ENCODE peak calls at places on chromosome 15, in five cellular contexts. Q is DND-41; E is body of pancreas; C is effector memory CD4-positive, alpha-beta T cell; M is IMR-90. H is an unnamed sample.

GRCh38 chr15:46410681-46411080 is 775.9 kb downstream of the SQOR start:
- DNase-seq in Q (no peak), E (no peak), C (no peak), M (no peak), H (no peak)

GRCh38 chr15:85759391-85759790 is 35.3 kb downstream of the KLHL25 start:
- DNase-seq in Q (no peak), E (no peak), C (no peak), M (no peak), H (no peak)

GRCh38 chr15:82647045-82647834 is at the start of gene CPEB1:
- DNase-seq in Q (no peak), E (peak; percentile 43), C (no peak), M (peak; percentile 30), H (no peak)

GRCh38 chr15:92681141-92681622 is 25.6 kb upstream of the FAM174B start:
- DNase-seq in Q (no peak), E (no peak), C (no peak), M (peak; percentile 56), H (no peak)

GRCh38 chr15:35886765-35887164 is 340.8 kb upstream of the DPH6 start:
- DNase-seq in Q (no peak), E (no peak), C (no peak), M (peak; percentile 62), H (no peak)

GRCh38 chr15:58313304-58313703 is 118.5 kb upstream of the LIPC start:
- DNase-seq in Q (no peak), E (no peak), C (no peak), M (no peak), H (no peak)

GRCh38 chr15:96693990-96694517 is 363.6 kb downstream of the NR2F2 start:
- DNase-seq in Q (no peak), E (no peak), C (no peak), M (no peak), H (no peak)

GRCh38 chr15:25679964-25680658 is 183.0 kb downstream of the ATP10A start:
- DNase-seq in Q (no peak), E (no peak), C (no peak), M (no peak), H (no peak)

GRCh38 chr15:54482251-54482650 is 504.0 kb downstream of the UNC13C start:
- DNase-seq in Q (no peak), E (no peak), C (no peak), M (no peak), H (no peak)

GRCh38 chr15:55820043-55820442 is 77.1 kb upstream of the PRTG start:
- DNase-seq in Q (no peak), E (no peak), C (no peak), M (no peak), H (no peak)

GRCh38 chr15:73996939-73997338 is 2.4 kb downstream of the PML start:
- DNase-seq in Q (peak; percentile 56), E (no peak), C (peak; percentile 23), M (no peak), H (peak; percentile 72)

GRCh38 chr15:101440846-101441590 is 48.5 kb downstream of the PCSK6 start:
- DNase-seq in Q (no peak), E (no peak), C (no peak), M (no peak), H (no peak)

GRCh38 chr15:60074181-60074885 is 70.2 kb downstream of the FOXB1 start:
- DNase-seq in Q (no peak), E (no peak), C (no peak), M (peak; percentile 18), H (no peak)

GRCh38 chr15:81531971-81532370 is 158.0 kb upstream of the TMC3 start:
- DNase-seq in Q (no peak), E (no peak), C (no peak), M (peak; percentile 8), H (no peak)

GRCh38 chr15:68389936-68390790 is 41.8 kb downstream of the ITGA11 start:
- DNase-seq in Q (no peak), E (no peak), C (no peak), M (peak; percentile 74), H (no peak)

GRCh38 chr15:82045179-82045891 is 483 bp downstream of the MEX3B start:
- DNase-seq in Q (peak; percentile 32), E (peak; percentile 17), C (no peak), M (peak; percentile 54), H (peak; percentile 29)

GRCh38 chr15:57217716-57218598 is 158.3 kb upstream of the CGNL1 start:
- DNase-seq in Q (peak; percentile 40), E (no peak), C (no peak), M (no peak), H (no peak)

GRCh38 chr15:70036585-70037343 is 61.0 kb downstream of the TLE3 start:
- DNase-seq in Q (no peak), E (no peak), C (no peak), M (no peak), H (peak; percentile 76)

GRCh38 chr15:81962438-81962837 is 83.4 kb downstream of the MEX3B start:
- DNase-seq in Q (no peak), E (no peak), C (no peak), M (no peak), H (no peak)

GRCh38 chr15:64536244-64536836 is 76.0 kb downstream of the ZNF609 start:
- DNase-seq in Q (peak; percentile 33), E (no peak), C (no peak), M (peak; percentile 92), H (no peak)

GRCh38 chr15:62797171-62797570 is 245.4 kb upstream of the TPM1 start:
- DNase-seq in Q (no peak), E (no peak), C (no peak), M (no peak), H (no peak)

GRCh38 chr15:93057618-93058017 is 31.4 kb downstream of the RGMA start:
- DNase-seq in Q (no peak), E (no peak), C (no peak), M (no peak), H (no peak)

GRCh38 chr15:69265347-69265955 is 33.3 kb upstream of the PAQR5 start:
- DNase-seq in Q (no peak), E (no peak), C (no peak), M (peak; percentile 17), H (peak; percentile 47)

GRCh38 chr15:56948766-56949105 is 30.3 kb downstream of the TCF12 start:
- DNase-seq in Q (no peak), E (no peak), C (no peak), M (peak; percentile 45), H (no peak)

GRCh38 chr15:91572110-91572509 is 281.4 kb upstream of the SLCO3A1 start:
- DNase-seq in Q (no peak), E (no peak), C (no peak), M (peak; percentile 15), H (no peak)

GRCh38 chr15:73318463-73319351 is 50.1 kb downstream of the HCN4 start:
- DNase-seq in Q (no peak), E (no peak), C (no peak), M (no peak), H (peak; percentile 21)

GRCh38 chr15:51099185-51099584 is 4.5 kb upstream of the TNFAIP8L3 start:
- DNase-seq in Q (no peak), E (no peak), C (no peak), M (no peak), H (no peak)

GRCh38 chr15:99454941-99455795 is 110.6 kb upstream of the MEF2A start:
- DNase-seq in Q (no peak), E (peak; percentile 55), C (no peak), M (peak; percentile 98), H (no peak)

GRCh38 chr15:39030291-39031070 is 465.9 kb upstream of the RASGRP1 start:
- DNase-seq in Q (no peak), E (no peak), C (no peak), M (peak; percentile 56), H (no peak)

GRCh38 chr15:59191855-59192237 is 14.8 kb upstream of the LDHAL6B start:
- DNase-seq in Q (no peak), E (no peak), C (no peak), M (peak; percentile 96), H (no peak)

GRCh38 chr15:64246364-64247189 is 83.8 kb upstream of the PPIB start:
- DNase-seq in Q (no peak), E (no peak), C (no peak), M (peak; percentile 93), H (no peak)

GRCh38 chr15:73918784-73919183 is 7.5 kb upstream of the LOXL1 start:
- DNase-seq in Q (no peak), E (no peak), C (no peak), M (peak; percentile 53), H (no peak)

GRCh38 chr15:65197337-65197645 is 12.1 kb upstream of the CLPX start:
- DNase-seq in Q (no peak), E (no peak), C (no peak), M (no peak), H (no peak)

GRCh38 chr15:95291878-95292472 is 1038.5 kb upstream of the NR2F2 start:
- DNase-seq in Q (no peak), E (no peak), C (no peak), M (peak; percentile 56), H (peak; percentile 54)

GRCh38 chr15:69074011-69074842 is 59.7 kb downstream of the NOX5 start:
- DNase-seq in Q (no peak), E (peak; percentile 47), C (no peak), M (peak; percentile 54), H (no peak)

DNA sequence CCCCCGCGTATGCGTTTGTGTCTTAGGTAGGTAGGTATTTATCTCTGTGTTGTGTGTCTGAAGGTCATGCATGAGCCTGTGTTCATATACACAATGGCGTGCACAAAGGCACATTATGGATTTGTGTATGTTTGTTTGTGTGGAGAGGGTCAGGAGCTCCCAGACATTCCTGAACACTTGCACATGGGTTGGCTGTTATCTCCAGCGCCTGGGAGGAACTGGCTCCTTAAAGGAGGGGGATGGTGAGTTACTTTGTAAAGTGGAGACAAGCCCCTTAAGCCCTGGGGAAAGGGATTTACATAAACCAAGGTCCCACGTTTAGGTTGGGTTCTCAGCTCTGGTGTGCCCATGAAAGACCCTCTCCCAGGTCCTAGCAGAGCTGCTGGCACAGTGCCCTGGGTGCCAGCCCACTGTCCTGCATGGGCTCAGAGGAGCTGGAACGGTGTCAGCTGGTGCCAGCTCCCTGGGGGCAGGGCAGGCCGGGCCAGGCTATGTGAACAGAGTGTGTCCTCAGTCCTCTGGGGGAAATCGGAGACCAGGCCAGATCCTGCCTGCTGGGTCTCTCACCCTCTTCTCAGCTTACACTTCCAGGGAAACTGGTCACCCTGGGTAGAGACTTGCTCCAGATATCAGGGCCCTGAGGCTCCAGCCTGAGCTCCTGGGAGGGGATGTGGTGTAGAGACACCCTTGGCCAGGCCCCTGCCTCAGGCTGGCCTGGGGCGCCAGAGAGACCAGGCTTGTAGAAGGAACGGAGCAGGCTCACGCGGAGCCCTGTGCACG is 25.1 kb downstream of the SNX33 start:
- DNase-seq in Q (no peak), E (peak; percentile 41), C (no peak), M (peak; percentile 91), H (no peak)
- H3K4me3 ChIP-seq in Q (no peak overlapping the region), E (no peak overlapping the region), C (no peak overlapping the region), M (no peak overlapping the region), H (no peak overlapping the region)

GRCh38 chr15:78061963-78062427 is 15.5 kb downstream of the TBC1D2B start:
- DNase-seq in Q (peak; percentile 70), E (no peak), C (no peak), M (peak; percentile 53), H (peak; percentile 45)
- H3K4me3 ChIP-seq in Q (no peak overlapping the region), E (no peak overlapping the region), C (peak overlapping the region; percentile 28), M (peak overlapping the region; percentile 19), H (peak overlapping the region; percentile 56)

GRCh38 chr15:40439461-40440299 is 1.1 kb upstream of the BAHD1 start:
- DNase-seq in Q (peak; percentile 34), E (peak; percentile 56), C (no peak), M (peak; percentile 26), H (peak; percentile 20)
- H3K4me3 ChIP-seq in Q (peak overlapping the region; percentile 54), E (peak overlapping the region; percentile 37), C (peak overlapping the region; percentile 57), M (peak overlapping the region; percentile 49), H (peak overlapping the region; percentile 82)

GRCh38 chr15:49366496-49366895 is 56.5 kb upstream of the FGF7 start:
- DNase-seq in Q (no peak), E (no peak), C (no peak), M (no peak), H (no peak)

GRCh38 chr15:49361370-49361769 is 61.7 kb upstream of the FGF7 start:
- DNase-seq in Q (no peak), E (no peak), C (no peak), M (no peak), H (no peak)
- H3K4me3 ChIP-seq in Q (no peak overlapping the region), E (no peak overlapping the region), C (no peak overlapping the region), M (no peak overlapping the region), H (no peak overlapping the region)

H was measured in OCI-LY7.